ENCODE peak calls at places on chromosomes 11 and 22, in seven cellular contexts. One of them, this sample, is unnamed.

GRCh38 chr11:73172992-73173656 is 31.0 kb upstream of the FCHSD2 start:
- DNase-seq in GM10248: no peak
- DNase-seq in T follicular helper cell: no peak
- DNase-seq in stimulated activated CD4-positive, alpha-beta T cell treated with anti-CD3 and anti-CD28 coated beads, Interleukin-12 subunit alpha, Interleukin-12 subunit beta, amount 100 ng/mL, for 4 hours: no peak
- DNase-seq in GM12865: no peak
- DNase-seq in stimulated activated CD8-positive, alpha-beta memory T cell treated with anti-CD3 and anti-CD28 coated beads, Interleukin-2, amount 100 ng/mL, for 48 hours: no peak
- DNase-seq in AG10803: no peak
- DNase-seq in this sample: no peak

GRCh38 chr22:27462190-27462589 is 339.4 kb downstream of the MN1 start:
- DNase-seq in GM10248: no peak
- DNase-seq in T follicular helper cell: no peak
- DNase-seq in stimulated activated CD4-positive, alpha-beta T cell treated with anti-CD3 and anti-CD28 coated beads, Interleukin-12 subunit alpha, Interleukin-12 subunit beta, amount 100 ng/mL, for 4 hours: no peak
- DNase-seq in GM12865: no peak
- DNase-seq in stimulated activated CD8-positive, alpha-beta memory T cell treated with anti-CD3 and anti-CD28 coated beads, Interleukin-2, amount 100 ng/mL, for 48 hours: no peak
- DNase-seq in AG10803: peak; percentile 83
- DNase-seq in this sample: peak; percentile 35

GRCh38 chr22:50015451-50016307 is 3.1 kb upstream of the IL17REL start:
- DNase-seq in GM10248: no peak
- DNase-seq in T follicular helper cell: no peak
- DNase-seq in stimulated activated CD4-positive, alpha-beta T cell treated with anti-CD3 and anti-CD28 coated beads, Interleukin-12 subunit alpha, Interleukin-12 subunit beta, amount 100 ng/mL, for 4 hours: no peak
- DNase-seq in GM12865: no peak
- DNase-seq in stimulated activated CD8-positive, alpha-beta memory T cell treated with anti-CD3 and anti-CD28 coated beads, Interleukin-2, amount 100 ng/mL, for 48 hours: no peak
- DNase-seq in AG10803: no peak
- DNase-seq in this sample: no peak

GRCh38 chr22:40244586-40244985 is 66.9 kb downstream of the TNRC6B start:
- DNase-seq in GM10248: no peak
- DNase-seq in T follicular helper cell: no peak
- DNase-seq in stimulated activated CD4-positive, alpha-beta T cell treated with anti-CD3 and anti-CD28 coated beads, Interleukin-12 subunit alpha, Interleukin-12 subunit beta, amount 100 ng/mL, for 4 hours: no peak
- DNase-seq in GM12865: no peak
- DNase-seq in stimulated activated CD8-positive, alpha-beta memory T cell treated with anti-CD3 and anti-CD28 coated beads, Interleukin-2, amount 100 ng/mL, for 48 hours: no peak
- DNase-seq in AG10803: no peak
- DNase-seq in this sample: no peak

GRCh38 chr22:20803696-20804324 is 29.9 kb downstream of the SERPIND1 start:
- DNase-seq in GM10248: peak; percentile 38
- DNase-seq in T follicular helper cell: peak; percentile 1
- DNase-seq in stimulated activated CD4-positive, alpha-beta T cell treated with anti-CD3 and anti-CD28 coated beads, Interleukin-12 subunit alpha, Interleukin-12 subunit beta, amount 100 ng/mL, for 4 hours: peak; percentile 33
- DNase-seq in GM12865: peak; percentile 30
- DNase-seq in stimulated activated CD8-positive, alpha-beta memory T cell treated with anti-CD3 and anti-CD28 coated beads, Interleukin-2, amount 100 ng/mL, for 48 hours: peak; percentile 14
- DNase-seq in AG10803: peak; percentile 16
- DNase-seq in this sample: peak; percentile 36

GRCh38 chr11:8527939-8528338 is 66.1 kb downstream of the STK33 start:
- DNase-seq in GM10248: no peak
- DNase-seq in T follicular helper cell: no peak
- DNase-seq in stimulated activated CD4-positive, alpha-beta T cell treated with anti-CD3 and anti-CD28 coated beads, Interleukin-12 subunit alpha, Interleukin-12 subunit beta, amount 100 ng/mL, for 4 hours: no peak
- DNase-seq in GM12865: no peak
- DNase-seq in stimulated activated CD8-positive, alpha-beta memory T cell treated with anti-CD3 and anti-CD28 coated beads, Interleukin-2, amount 100 ng/mL, for 48 hours: no peak
- DNase-seq in AG10803: no peak
- DNase-seq in this sample: no peak

GRCh38 chr22:19568337-19569311 is 44.4 kb upstream of the CLDN5 start:
- DNase-seq in GM10248: no peak
- DNase-seq in T follicular helper cell: no peak
- DNase-seq in stimulated activated CD4-positive, alpha-beta T cell treated with anti-CD3 and anti-CD28 coated beads, Interleukin-12 subunit alpha, Interleukin-12 subunit beta, amount 100 ng/mL, for 4 hours: no peak
- DNase-seq in GM12865: no peak
- DNase-seq in stimulated activated CD8-positive, alpha-beta memory T cell treated with anti-CD3 and anti-CD28 coated beads, Interleukin-2, amount 100 ng/mL, for 48 hours: no peak
- DNase-seq in AG10803: peak; percentile 94
- DNase-seq in this sample: no peak

GRCh38 chr11:2664331-2664730 is 35.5 kb downstream of the KCNQ1OT1 start:
- DNase-seq in GM10248: no peak
- DNase-seq in T follicular helper cell: no peak
- DNase-seq in stimulated activated CD4-positive, alpha-beta T cell treated with anti-CD3 and anti-CD28 coated beads, Interleukin-12 subunit alpha, Interleukin-12 subunit beta, amount 100 ng/mL, for 4 hours: no peak
- DNase-seq in GM12865: no peak
- DNase-seq in stimulated activated CD8-positive, alpha-beta memory T cell treated with anti-CD3 and anti-CD28 coated beads, Interleukin-2, amount 100 ng/mL, for 48 hours: no peak
- DNase-seq in AG10803: no peak
- DNase-seq in this sample: no peak

GRCh38 chr11:131145806-131146205 is 224.6 kb upstream of the NTM start:
- DNase-seq in GM10248: no peak
- DNase-seq in T follicular helper cell: no peak
- DNase-seq in stimulated activated CD4-positive, alpha-beta T cell treated with anti-CD3 and anti-CD28 coated beads, Interleukin-12 subunit alpha, Interleukin-12 subunit beta, amount 100 ng/mL, for 4 hours: no peak
- DNase-seq in GM12865: no peak
- DNase-seq in stimulated activated CD8-positive, alpha-beta memory T cell treated with anti-CD3 and anti-CD28 coated beads, Interleukin-2, amount 100 ng/mL, for 48 hours: no peak
- DNase-seq in AG10803: no peak
- DNase-seq in this sample: no peak

GRCh38 chr22:38882480-38882879 is 10.5 kb upstream of the CBX6 start:
- DNase-seq in GM10248: no peak
- DNase-seq in T follicular helper cell: no peak
- DNase-seq in stimulated activated CD4-positive, alpha-beta T cell treated with anti-CD3 and anti-CD28 coated beads, Interleukin-12 subunit alpha, Interleukin-12 subunit beta, amount 100 ng/mL, for 4 hours: no peak
- DNase-seq in GM12865: no peak
- DNase-seq in stimulated activated CD8-positive, alpha-beta memory T cell treated with anti-CD3 and anti-CD28 coated beads, Interleukin-2, amount 100 ng/mL, for 48 hours: no peak
- DNase-seq in AG10803: peak; percentile 16
- DNase-seq in this sample: no peak